ENCODE peak calls at places on chromosome 13, in eight cellular contexts. Y is HCT116; X is breast epithelium; P is BJ; B is CD4-positive, alpha-beta memory T cell; T is brain microvascular endothelial cell; F is uterus; L is heart left ventricle. U is an unnamed sample.

GRCh38 chr13:47085346-47085745 is 188.5 kb upstream of the HTR2A start:
- DNase-seq in Y (no peak), T (no peak), B (no peak), P (peak; percentile 9), F (no peak), X (no peak), L (no peak), U (peak; percentile 35)

GRCh38 chr13:110448677-110449076 is 112.8 kb downstream of the RAB20 start:
- DNase-seq in F (peak; percentile 10), X (no peak), T (no peak), B (no peak), P (no peak), L (no peak), Y (no peak), U (no peak)

GRCh38 chr13:114126789-114127472 is 5.5 kb downstream of the RASA3 start:
- DNase-seq in B (no peak), T (no peak), Y (no peak), F (no peak), X (no peak), L (no peak), P (no peak), U (no peak)

GRCh38 chr13:112143753-112144615 is 77.0 kb downstream of the SOX1 start:
- DNase-seq in X (peak; percentile 41), B (no peak), F (no peak), L (no peak), T (no peak), Y (no peak), P (no peak), U (no peak)

GRCh38 chr13:33487575-33488243 is 202.2 kb upstream of the STARD13 start:
- DNase-seq in B (no peak), F (no peak), L (no peak), X (no peak), Y (no peak), T (no peak), P (no peak), U (no peak)

GRCh38 chr13:85266331-85266730 is 532.9 kb downstream of the SLITRK6 start:
- DNase-seq in L (no peak), T (no peak), F (no peak), B (no peak), X (no peak), Y (no peak), P (no peak), U (no peak)

GRCh38 chr13:32063622-32064233 is 32.2 kb downstream of the FRY start:
- DNase-seq in L (no peak), T (no peak), X (no peak), Y (no peak), F (no peak), P (no peak), B (no peak), U (no peak)

GRCh38 chr13:44649118-44649455 is 73.0 kb upstream of the TSC22D1 start:
- DNase-seq in X (no peak), L (no peak), P (no peak), T (no peak), F (no peak), B (no peak), Y (no peak), U (no peak)

GRCh38 chr13:47337781-47338507 is 441.1 kb upstream of the HTR2A start:
- DNase-seq in Y (no peak), P (no peak), X (no peak), B (no peak), F (no peak), T (peak; percentile 96), L (no peak), U (peak; percentile 49)

GRCh38 chr13:35160921-35161320 is 218.9 kb downstream of the NBEA start:
- DNase-seq in F (no peak), P (no peak), Y (no peak), T (no peak), B (no peak), X (no peak), L (no peak), U (no peak)

GRCh38 chr13:67238277-67238859 is 8.2 kb upstream of the PCDH9 start:
- DNase-seq in X (no peak), T (no peak), B (peak; percentile 34), P (no peak), Y (peak; percentile 4), F (no peak), L (no peak), U (no peak)

GRCh38 chr13:53781941-53782340 is 753.3 kb downstream of the OLFM4 start:
- DNase-seq in F (no peak), L (no peak), T (no peak), B (no peak), Y (no peak), P (no peak), X (no peak), U (no peak)

GRCh38 chr13:53778937-53779336 is 750.3 kb downstream of the OLFM4 start:
- DNase-seq in F (no peak), L (no peak), B (no peak), X (no peak), Y (no peak), T (no peak), P (no peak), U (no peak)

GRCh38 chr13:53784331-53784730 is 755.7 kb downstream of the OLFM4 start:
- DNase-seq in X (no peak), Y (no peak), B (no peak), F (no peak), P (no peak), T (no peak), L (no peak), U (no peak)

GRCh38 chr13:53783466-53783865 is 754.9 kb downstream of the OLFM4 start:
- DNase-seq in Y (no peak), F (no peak), X (no peak), T (no peak), B (no peak), P (no peak), L (no peak), U (no peak)

GRCh38 chr13:53782400-53783030 is 753.9 kb downstream of the OLFM4 start:
- DNase-seq in B (no peak), X (no peak), L (no peak), Y (no peak), P (no peak), T (peak; percentile 15), F (no peak), U (peak; percentile 5)
- H3K4me3 ChIP-seq in B (no peak overlapping the region), X (peak overlapping the region; percentile 49), L (no peak overlapping the region), Y (no peak overlapping the region), P (no peak overlapping the region), T (no peak overlapping the region), F (no peak overlapping the region), U (no peak overlapping the region)

DNA sequence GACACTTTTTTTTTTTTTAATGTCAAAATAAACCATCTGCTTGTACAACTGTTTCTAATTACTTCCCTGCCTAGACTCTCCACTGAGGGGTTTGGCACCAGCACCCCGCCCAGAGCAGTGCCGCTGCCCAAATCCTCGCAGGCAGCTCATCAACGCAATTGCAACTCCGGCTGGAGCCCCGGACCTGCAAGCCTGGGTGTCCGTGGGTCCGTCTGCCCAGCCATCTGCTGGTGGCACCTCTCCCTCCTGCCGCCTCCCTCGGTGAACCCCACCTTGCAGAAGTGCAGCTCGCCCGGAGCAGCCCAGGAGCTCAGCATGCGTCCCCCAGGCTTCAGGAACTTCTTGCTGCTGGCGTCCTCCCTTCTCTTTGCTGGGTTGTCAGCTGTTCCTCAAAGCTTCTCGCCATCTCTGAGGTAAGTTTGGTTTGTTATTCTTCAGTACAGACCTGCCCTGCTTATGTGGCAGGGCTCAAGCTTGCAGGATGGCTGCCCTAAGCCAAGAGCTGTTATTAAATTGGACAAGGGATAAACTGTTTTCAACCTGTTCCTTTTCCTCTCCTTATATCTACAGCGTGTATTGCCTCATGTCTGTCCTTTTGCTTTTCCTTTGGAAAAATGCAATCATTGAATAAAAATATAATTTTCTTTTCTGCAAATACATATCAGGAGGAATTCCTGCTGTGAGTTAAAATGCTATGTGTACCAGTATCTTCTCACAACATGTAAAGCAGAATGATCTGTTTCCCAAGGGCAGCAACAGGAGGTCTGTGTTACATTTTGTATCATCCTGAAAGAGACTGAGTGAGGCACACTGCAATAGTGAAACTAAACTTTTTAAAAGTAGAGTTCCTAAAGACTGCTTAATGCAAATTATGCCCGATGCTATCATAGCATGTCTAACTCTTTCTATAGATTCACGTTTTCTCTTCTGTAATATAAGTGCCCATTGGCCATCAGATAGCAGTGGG is at the start of gene ITGBL1:
- DNase-seq in T (no peak), X (no peak), L (peak; percentile 60), Y (no peak), B (no peak), P (no peak), F (no peak), U (no peak)
- H3K4me3 ChIP-seq in T (peak within 1 kb of the TSS; percentile 62), X (peak within 1 kb of the TSS; percentile 64), L (peak within 1 kb of the TSS; percentile 50), Y (no peak within 1 kb of the TSS), B (no peak within 1 kb of the TSS), P (peak within 1 kb of the TSS; percentile 60), F (peak within 1 kb of the TSS; percentile 7), U (peak within 1 kb of the TSS; percentile 86)

GRCh38 chr13:74288361-74288911 is 154.2 kb upstream of the KLF12 start:
- DNase-seq in Y (no peak), P (no peak), B (peak; percentile 39), X (no peak), T (no peak), F (no peak), L (peak; percentile 68), U (no peak)

GRCh38 chr13:74287672-74288169 is 153.5 kb upstream of the KLF12 start:
- DNase-seq in L (peak; percentile 74), X (no peak), F (peak; percentile 59), B (peak; percentile 94), P (no peak), Y (no peak), T (peak; percentile 80), U (no peak)

GRCh38 chr13:74289861-74290260 is 155.7 kb upstream of the KLF12 start:
- DNase-seq in Y (no peak), P (no peak), F (no peak), L (no peak), B (no peak), T (no peak), X (no peak), U (no peak)

GRCh38 chr13:74289130-74289529 is 154.9 kb upstream of the KLF12 start:
- DNase-seq in B (no peak), Y (no peak), F (no peak), P (no peak), L (no peak), T (no peak), X (no peak), U (no peak)

GRCh38 chr13:74290324-74290773 is 156.1 kb upstream of the KLF12 start:
- DNase-seq in Y (peak; percentile 73), T (peak; percentile 78), L (no peak), B (peak; percentile 62), P (no peak), X (no peak), F (peak; percentile 16), U (peak; percentile 79)
- H3K4me3 ChIP-seq in Y (no peak overlapping the region), T (no peak overlapping the region), L (peak overlapping the region; percentile 26), B (no peak overlapping the region), P (no peak overlapping the region), X (peak overlapping the region; percentile 31), F (no peak overlapping the region), U (no peak overlapping the region)

GRCh38 chr13:21079761-21080730 is 18.7 kb upstream of the LATS2 start:
- DNase-seq in T (peak; percentile 89), P (peak; percentile 73), F (no peak), Y (no peak), B (no peak), L (no peak), X (no peak), U (peak; percentile 84)
- H3K4me3 ChIP-seq in T (peak overlapping the region; percentile 29), P (peak overlapping the region; percentile 22), F (no peak overlapping the region), Y (no peak overlapping the region), B (no peak overlapping the region), L (peak overlapping the region; percentile 14), X (peak overlapping the region; percentile 35), U (peak overlapping the region; percentile 13)

U was measured in AG09309.